ENCODE peak calls at places on chromosomes 13 and 19, in eight cellular contexts. U is PC-9, A is neural progenitor cell, H is esophagus squamous epithelium, E is psoas muscle, F is fibroblast of lung, N is thoracic aorta, R is OCI-LY7. G is an unnamed sample.

GRCh38 chr13:37029617-37030016 is 29.0 kb downstream of the EXOSC8 start:
- DNase-seq in R (no peak), E (no peak), N (no peak), A (no peak), U (no peak), F (peak; percentile 4), H (no peak), G (no peak)

GRCh38 chr13:104326523-104326922 is 1260.3 kb upstream of the SLC10A2 start:
- DNase-seq in N (no peak), H (no peak), A (no peak), E (no peak), U (no peak), F (no peak), R (no peak), G (no peak)

GRCh38 chr13:34358811-34359513 is 541.0 kb downstream of the RFC3 start:
- DNase-seq in H (no peak), F (peak; percentile 80), N (no peak), A (no peak), U (peak; percentile 39), E (no peak), R (no peak), G (peak; percentile 68)

GRCh38 chr19:16161848-16162247 is 11.5 kb downstream of the CIB3 start:
- DNase-seq in R (no peak), H (no peak), N (no peak), U (peak; percentile 56), F (peak; percentile 63), E (no peak), A (no peak), G (peak; percentile 97)

GRCh38 chr19:28556371-28556770 is 656.6 kb downstream of the UQCRFS1 start:
- DNase-seq in E (no peak), U (no peak), A (no peak), R (no peak), F (no peak), N (no peak), H (no peak), G (no peak)

GRCh38 chr19:56266060-56266459 is 6.5 kb upstream of the EDDM13 start:
- DNase-seq in A (no peak), R (no peak), H (no peak), U (no peak), F (no peak), N (no peak), E (no peak), G (no peak)

GRCh38 chr13:49240017-49240416 is 7.7 kb upstream of the CDADC1 start:
- DNase-seq in U (no peak), R (peak; percentile 61), F (peak; percentile 60), E (no peak), H (no peak), N (no peak), A (peak; percentile 39), G (peak; percentile 50)

GRCh38 chr19:51055866-51056265 is 9.0 kb downstream of the KLK13 start:
- DNase-seq in A (no peak), R (no peak), E (no peak), H (no peak), U (no peak), N (no peak), F (no peak), G (peak; percentile 42)

GRCh38 chr19:28881616-28882015 is 331.3 kb downstream of the UQCRFS1 start:
- DNase-seq in H (no peak), A (no peak), N (no peak), F (no peak), U (no peak), E (no peak), R (no peak), G (no peak)

GRCh38 chr13:68872338-68872737 is 1235.3 kb upstream of the ATXN8OS start:
- DNase-seq in A (no peak), E (no peak), H (no peak), U (no peak), F (no peak), N (no peak), R (no peak), G (peak; percentile 7)

GRCh38 chr13:29125145-29125933 is 305.2 kb downstream of the MTUS2 start:
- DNase-seq in U (no peak), N (no peak), F (no peak), E (no peak), R (no peak), H (no peak), A (no peak), G (no peak)

GRCh38 chr13:32225494-32225931 is 89.7 kb downstream of the ZAR1L start:
- DNase-seq in R (no peak), E (no peak), F (peak; percentile 69), U (no peak), H (no peak), N (no peak), A (no peak), G (no peak)

GRCh38 chr13:24230428-24231072 is 70.0 kb downstream of the SPATA13 start:
- DNase-seq in H (no peak), E (no peak), N (no peak), A (no peak), F (no peak), R (no peak), U (no peak), G (no peak)

GRCh38 chr13:24232037-24232436 is 71.5 kb downstream of the SPATA13 start:
- DNase-seq in F (no peak), N (no peak), H (no peak), R (no peak), E (no peak), U (no peak), A (no peak), G (no peak)

GRCh38 chr13:24233351-24233901 is 72.9 kb downstream of the SPATA13 start:
- DNase-seq in A (peak; percentile 68), H (no peak), E (no peak), R (no peak), U (no peak), F (peak; percentile 70), N (no peak), G (no peak)

GRCh38 chr13:24234200-24234915 is 73.8 kb downstream of the SPATA13 start:
- DNase-seq in U (no peak), R (no peak), N (no peak), F (no peak), E (no peak), H (no peak), A (no peak), G (no peak)

DNA sequence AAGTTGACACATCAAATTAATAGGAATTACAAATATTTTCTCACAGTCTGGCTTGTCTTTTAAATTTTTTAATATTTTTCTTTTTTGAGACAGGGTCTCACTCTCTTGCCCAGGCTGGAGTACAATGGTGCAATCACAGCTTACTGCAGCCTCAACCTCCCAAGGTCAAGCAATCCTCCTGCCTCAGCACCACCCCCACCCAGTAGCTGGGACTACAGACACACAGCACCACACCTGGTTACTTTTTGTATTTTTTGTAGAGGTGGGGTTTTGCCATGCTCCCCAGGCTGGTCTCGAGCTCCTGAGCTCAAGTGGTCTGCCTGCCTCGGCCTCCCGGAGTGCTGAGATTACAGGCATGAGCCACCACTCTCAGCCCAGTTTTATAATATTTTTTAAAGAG is 72.0 kb downstream of the SPATA13 start:
- DNase-seq in R (no peak), U (no peak), F (no peak), N (no peak), E (no peak), H (no peak), A (no peak), G (no peak)
- TF ChIP-seq CTCF in R (no peak), U (no peak), F (no peak), N (no peak), E (no peak), H (no peak), A (no peak), G (no peak)

DNA sequence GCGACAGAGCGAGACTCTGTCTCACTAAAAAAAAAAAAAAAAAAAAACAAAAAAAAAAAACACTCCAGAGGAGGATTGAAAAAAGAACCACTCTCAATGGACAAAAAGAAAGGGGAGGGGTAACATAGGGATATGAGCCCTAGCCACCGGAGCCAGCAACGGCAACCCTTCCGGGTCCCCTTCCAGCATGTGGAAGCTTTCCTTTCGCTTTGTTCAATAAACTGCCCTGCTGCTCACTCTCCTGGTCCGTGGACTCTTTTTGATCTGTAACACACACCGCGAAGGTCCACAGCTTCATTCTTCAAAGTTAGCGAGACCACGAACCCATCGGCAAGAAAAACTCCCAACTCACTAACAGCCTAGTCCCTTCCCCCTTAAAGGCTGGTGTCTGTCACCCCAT is 1.0 kb upstream of the REX1BD start:
- DNase-seq in R (no peak), E (no peak), U (no peak), H (no peak), N (no peak), F (no peak), A (no peak), G (no peak)
- H3K4me3 ChIP-seq in R (peak overlapping the region; percentile 68), E (no peak overlapping the region), U (no peak overlapping the region), H (no peak overlapping the region), N (no peak overlapping the region), F (no peak overlapping the region), A (no peak overlapping the region), G (no peak overlapping the region)

GRCh38 chr19:7979559-7979958 is 25.9 kb downstream of the ELAVL1 start:
- DNase-seq in A (no peak), N (no peak), U (no peak), F (no peak), E (no peak), H (no peak), R (no peak), G (no peak)

GRCh38 chr19:7980168-7980567 is 25.3 kb downstream of the ELAVL1 start:
- DNase-seq in E (no peak), R (no peak), H (no peak), A (no peak), F (no peak), N (no peak), U (no peak), G (no peak)

GRCh38 chr19:7981199-7981598 is 24.2 kb downstream of the ELAVL1 start:
- DNase-seq in R (no peak), U (no peak), H (no peak), N (no peak), A (no peak), F (no peak), E (no peak), G (no peak)

GRCh38 chr19:7981661-7982060 is 23.8 kb downstream of the ELAVL1 start:
- DNase-seq in R (no peak), E (no peak), A (no peak), N (no peak), U (no peak), F (no peak), H (no peak), G (no peak)

DNA sequence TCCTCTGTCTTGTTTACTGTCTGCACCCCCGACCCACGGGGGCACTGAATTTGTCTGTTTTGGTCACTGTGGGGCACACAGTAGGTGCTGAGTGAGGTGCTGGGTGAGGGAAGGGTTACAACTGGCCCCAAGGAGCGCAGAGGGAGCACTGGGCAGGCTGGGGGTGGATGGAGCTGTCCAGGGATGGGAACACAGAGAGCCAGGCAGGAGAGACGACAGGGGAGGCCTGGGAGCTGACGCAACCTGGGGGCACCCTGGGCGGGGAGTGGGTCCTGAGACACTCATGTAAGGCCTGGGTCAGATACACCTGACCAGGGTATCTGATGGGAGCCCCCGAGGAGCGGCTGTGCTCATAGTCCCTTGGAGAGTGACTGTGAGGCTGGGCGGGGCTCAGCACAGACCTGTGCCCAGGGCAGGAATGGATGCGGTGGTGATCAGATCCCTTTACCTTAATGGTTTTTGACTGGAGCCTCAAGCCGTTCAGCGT is 24.8 kb downstream of the ELAVL1 start:
- DNase-seq in H (no peak), N (no peak), A (no peak), E (no peak), R (no peak), U (no peak), F (no peak), G (no peak)
- H3K36me3 ChIP-seq in H (peaks cover 20% of the 10 kb centered on the region), N (peaks cover 45% of the 10 kb centered on the region), A (no peaks in the 10 kb centered on the region), E (peaks cover 67% of the 10 kb centered on the region), R (peaks cover 88% of the 10 kb centered on the region), U (peaks cover 5% of the 10 kb centered on the region), F (peaks cover 24% of the 10 kb centered on the region), G (peaks cover 43% of the 10 kb centered on the region)

GRCh38 chr13:100689191-100689590 is 14.6 kb upstream of the TMTC4 start:
- DNase-seq in F (no peak), R (no peak), N (no peak), H (no peak), E (no peak), U (no peak), A (no peak), G (no peak)

GRCh38 chr13:100694722-100695644 is 20.4 kb upstream of the TMTC4 start:
- DNase-seq in R (no peak), N (no peak), A (peak; percentile 77), U (peak; percentile 31), F (peak; percentile 46), H (no peak), E (no peak), G (peak; percentile 22)
- TF ChIP-seq CTCF in R (peak; percentile 52), N (no peak), A (peak; percentile 71), U (peak; percentile 63), F (peak; percentile 38), H (no peak), E (peak; percentile 20), G (peak; percentile 60)